ENCODE peak calls at places on chromosomes 16 and 17, in four cellular contexts. H, C, L and O are unnamed samples.

GRCh38 chr17:74061758-74062157 is 141.7 kb upstream of the RPL38 start:
- DNase-seq in H (no peak), C (no peak), L (no peak), O (no peak)

GRCh38 chr16:24976971-24977672 is 38.0 kb downstream of the ARHGAP17 start:
- DNase-seq in H (no peak), C (no peak), L (no peak), O (peak; percentile 42)

GRCh38 chr17:50620237-50620636 is 14.4 kb upstream of the ABCC3 start:
- DNase-seq in H (no peak), C (no peak), L (no peak), O (no peak)

GRCh38 chr17:30920282-30920681 is 1.5 kb upstream of the ADAP2 start:
- DNase-seq in H (no peak), C (no peak), L (no peak), O (peak; percentile 70)

GRCh38 chr17:78826836-78827509 is 13.6 kb downstream of the USP36 start:
- DNase-seq in H (no peak), C (peak; percentile 30), L (peak; percentile 74), O (no peak)

GRCh38 chr16:84175351-84176081 is 11.3 kb downstream of the TAF1C start:
- DNase-seq in H (no peak), C (peak; percentile 58), L (no peak), O (peak; percentile 53)

GRCh38 chr16:83951544-83951943 is 1.5 kb upstream of the OSGIN1 start:
- DNase-seq in H (no peak), C (no peak), L (no peak), O (no peak)

GRCh38 chr17:27546624-27547300 is 84.2 kb upstream of the LGALS9 start:
- DNase-seq in H (no peak), C (no peak), L (no peak), O (no peak)

GRCh38 chr17:44757918-44758413 is 822 bp upstream of the ADAM11 start:
- DNase-seq in H (no peak), C (no peak), L (no peak), O (no peak)

GRCh38 chr16:70695351-70696070 is 9.7 kb upstream of the MTSS2 start:
- DNase-seq in H (no peak), C (peak; percentile 47), L (peak; percentile 86), O (peak; percentile 83)

GRCh38 chr17:57268176-57268575 is 11.9 kb downstream of the MSI2 start:
- DNase-seq in H (no peak), C (no peak), L (no peak), O (no peak)

GRCh38 chr16:8958344-8958808 is 5.3 kb downstream of the USP7 start:
- DNase-seq in H (no peak), C (peak; percentile 52), L (no peak), O (peak; percentile 76)

GRCh38 chr16:57826706-57827625 is 24.7 kb upstream of the KIFC3 start:
- DNase-seq in H (no peak), C (no peak), L (no peak), O (no peak)

GRCh38 chr17:80604007-80604728 is 59.5 kb downstream of the RPTOR start:
- DNase-seq in H (no peak), C (no peak), L (no peak), O (no peak)

GRCh38 chr17:49576121-49576905 is 642 bp downstream of the NXPH3 start:
- DNase-seq in H (no peak), C (no peak), L (peak; percentile 69), O (peak; percentile 52)

GRCh38 chr17:633133-633532 is 81.5 kb downstream of the VPS53 start:
- DNase-seq in H (no peak), C (no peak), L (no peak), O (no peak)

GRCh38 chr16:65660390-65660789 is 538.5 kb upstream of the CDH11 start:
- DNase-seq in H (no peak), C (no peak), L (no peak), O (no peak)

GRCh38 chr16:85353839-85354622 is 241.8 kb upstream of the CIBAR2 start:
- DNase-seq in H (no peak), C (peak; percentile 76), L (peak; percentile 83), O (no peak)

GRCh38 chr17:57687642-57688041 is 57.5 kb downstream of the CCDC182 start:
- DNase-seq in H (no peak), C (no peak), L (no peak), O (no peak)

GRCh38 chr17:74404802-74405201 is 27.1 kb upstream of the GPRC5C start:
- DNase-seq in H (no peak), C (no peak), L (no peak), O (no peak)

GRCh38 chr17:76252040-76252954 is 12.0 kb upstream of the RNF157 start:
- DNase-seq in H (no peak), C (peak; percentile 67), L (peak; percentile 85), O (peak; percentile 87)

GRCh38 chr16:56013962-56014552 is 138.9 kb upstream of the CES5A start:
- DNase-seq in H (peak; percentile 12), C (peak; percentile 8), L (peak; percentile 79), O (peak; percentile 46)

GRCh38 chr17:74960739-74961342 is 11.7 kb downstream of the HID1 start:
- DNase-seq in H (peak; percentile 40), C (peak; percentile 57), L (peak; percentile 89), O (no peak)

GRCh38 chr17:11780621-11781020 is 182.4 kb downstream of the DNAH9 start:
- DNase-seq in H (no peak), C (no peak), L (no peak), O (no peak)

GRCh38 chr16:11599579-11599978 is 12.9 kb upstream of the LITAF start:
- DNase-seq in H (no peak), C (no peak), L (peak; percentile 30), O (no peak)

GRCh38 chr16:28951410-28951943 is 740 bp downstream of the NFATC2IP start:
- DNase-seq in H (no peak), C (peak; percentile 74), L (no peak), O (no peak)

GRCh38 chr17:28549274-28550132 is 2.9 kb downstream of the UNC119 start:
- DNase-seq in H (no peak), C (no peak), L (no peak), O (no peak)

GRCh38 chr16:67662653-67663010 is 1.9 kb downstream of the PARD6A start:
- DNase-seq in H (no peak), C (no peak), L (no peak), O (no peak)

GRCh38 chr17:82338858-82339633 is 5.5 kb upstream of the SECTM1 start:
- DNase-seq in H (no peak), C (peak; percentile 72), L (no peak), O (peak; percentile 75)

GRCh38 chr16:49461517-49461951 is 87.9 kb downstream of the C16orf78 start:
- DNase-seq in H (no peak), C (no peak), L (no peak), O (no peak)

GRCh38 chr17:19303367-19303776 is 59.2 kb downstream of the B9D1 start:
- DNase-seq in H (no peak), C (no peak), L (peak; percentile 53), O (peak; percentile 29)

GRCh38 chr16:9197957-9198661 is 106.7 kb downstream of the HAPSTR1 start:
- DNase-seq in H (no peak), C (no peak), L (no peak), O (no peak)

GRCh38 chr16:48218473-48218872 is 25.6 kb upstream of the LONP2 start:
- DNase-seq in H (no peak), C (no peak), L (no peak), O (no peak)

GRCh38 chr17:73256220-73256619 is 5.5 kb downstream of the CPSF4L start:
- DNase-seq in H (no peak), C (peak; percentile 4), L (peak; percentile 38), O (no peak)

GRCh38 chr17:802901-803881 is 21.0 kb downstream of the MRM3 start:
- DNase-seq in H (no peak), C (no peak), L (no peak), O (no peak)

GRCh38 chr17:29145289-29146058 is 34.7 kb downstream of the MYO18A start:
- DNase-seq in H (peak; percentile 70), C (peak; percentile 71), L (peak; percentile 85), O (peak; percentile 88)

GRCh38 chr16:11801481-11802021 is 4.5 kb upstream of the ZC3H7A start:
- DNase-seq in H (no peak), C (no peak), L (peak; percentile 15), O (no peak)

GRCh38 chr16:31113420-31114124 is 3.9 kb upstream of the KAT8 start:
- DNase-seq in H (no peak), C (no peak), L (no peak), O (peak; percentile 28)